ENCODE peak calls at places on chromosomes 4 and X, in four cellular contexts. S, Z, W and X are unnamed samples.

GRCh38 chr4:84529169-84529751 is 30.2 kb upstream of the NKX6-1 start:
- DNase-seq in W (no peak), S (peak), Z (no peak), X (no peak)

GRCh38 chrX:109856974-109857373 is 123.9 kb upstream of the ACSL4 start:
- DNase-seq in S (peak), W (no peak), Z (no peak), X (no peak)

GRCh38 chr4:86400216-86400615 is 40.4 kb upstream of the MAPK10 start:
- DNase-seq in Z (no peak), S (no peak), W (no peak), X (no peak)

GRCh38 chrX:23726196-23726595 is 16.9 kb downstream of the ACOT9 start:
- DNase-seq in Z (no peak), S (no peak), W (no peak), X (no peak)

GRCh38 chr4:94516067-94516466 is 64.3 kb downstream of the PDLIM5 start:
- DNase-seq in W (no peak), Z (peak), S (no peak), X (no peak)

GRCh38 chr4:147975902-147976301 is 244.0 kb downstream of the ARHGAP10 start:
- DNase-seq in S (no peak), Z (no peak), W (no peak), X (no peak)

GRCh38 chr4:2806392-2807355 is 13.8 kb downstream of the SH3BP2 start:
- DNase-seq in W (no peak), Z (peak), S (no peak), X (peak)

GRCh38 chr4:41889328-41889727 is 45.9 kb upstream of the TMEM33 start:
- DNase-seq in S (no peak), Z (no peak), W (no peak), X (no peak)

GRCh38 chr4:78100060-78100459 is 42.9 kb downstream of the FRAS1 start:
- DNase-seq in W (no peak), S (no peak), Z (peak), X (no peak)

GRCh38 chr4:67684839-67685531 is 16.0 kb downstream of the UBA6 start:
- DNase-seq in W (no peak), S (no peak), Z (peak), X (no peak)

GRCh38 chr4:11623726-11624037 is 195.0 kb upstream of the HS3ST1 start:
- DNase-seq in W (no peak), S (peak), Z (no peak), X (no peak)

GRCh38 chr4:174828845-174829701 is at the start of gene GLRA3:
- DNase-seq in S (peak), Z (no peak), W (no peak), X (no peak)

GRCh38 chrX:118963159-118963558 is 11.3 kb upstream of the LONRF3 start:
- DNase-seq in W (no peak), S (no peak), Z (no peak), X (no peak)

GRCh38 chr4:4625488-4625887 is 83.6 kb upstream of the STX18 start:
- DNase-seq in S (no peak), W (no peak), Z (peak), X (no peak)

GRCh38 chrX:149487292-149487691 is 17.8 kb downstream of the IDS start:
- DNase-seq in Z (no peak), W (no peak), S (no peak), X (no peak)

GRCh38 chr4:128286474-128287158 is 997 bp downstream of the PGRMC2 start:
- DNase-seq in S (peak), W (peak), Z (no peak), X (no peak)

GRCh38 chr4:37873383-37873782 is 17.5 kb upstream of the TBC1D1 start:
- DNase-seq in Z (peak), W (no peak), S (no peak), X (no peak)

GRCh38 chr4:142645478-142646108 is 200.5 kb downstream of the INPP4B start:
- DNase-seq in S (peak), W (no peak), Z (no peak), X (no peak)

GRCh38 chr4:184097240-184097619 is 120.4 kb downstream of the ENPP6 start:
- DNase-seq in Z (no peak), S (no peak), W (no peak), X (peak)

GRCh38 chrX:34918856-34919255 is 23.7 kb upstream of the FAM47B start:
- DNase-seq in Z (peak), S (no peak), W (no peak), X (no peak)

GRCh38 chr4:41661447-41662076 is 87.0 kb downstream of the PHOX2B start:
- DNase-seq in W (no peak), Z (peak), S (peak), X (peak)

GRCh38 chr4:169184236-169184635 is 86.5 kb downstream of the SH3RF1 start:
- DNase-seq in W (no peak), Z (no peak), S (no peak), X (no peak)

GRCh38 chr4:148015468-148015867 is 283.6 kb downstream of the ARHGAP10 start:
- DNase-seq in S (no peak), Z (no peak), W (no peak), X (no peak)

GRCh38 chr4:133188433-133189175 is 39.5 kb downstream of the PCDH10 start:
- DNase-seq in S (peak), W (no peak), Z (no peak), X (no peak)

GRCh38 chr4:6778435-6778834 is 4.1 kb upstream of the KIAA0232 start:
- DNase-seq in W (no peak), Z (no peak), S (no peak), X (no peak)

GRCh38 chrX:11103751-11104150 is 7.4 kb upstream of the HCCS start:
- DNase-seq in Z (no peak), S (no peak), W (no peak), X (no peak)

GRCh38 chr4:24657768-24658617 is 73.6 kb upstream of the DHX15 start:
- DNase-seq in W (no peak), Z (no peak), S (peak), X (no peak)

GRCh38 chr4:1572521-1572920 is 111.6 kb downstream of the FAM53A start:
- DNase-seq in Z (no peak), S (no peak), W (no peak), X (no peak)

GRCh38 chr4:172819353-172819752 is 349.3 kb upstream of the GALNT7 start:
- DNase-seq in S (peak), Z (no peak), W (no peak), X (no peak)

GRCh38 chrX:111131572-111131971 is 35.6 kb downstream of the PAK3 start:
- DNase-seq in W (no peak), Z (no peak), S (no peak), X (no peak)

GRCh38 chrX:47802589-47802988 is 34.1 kb upstream of the ZNF81 start:
- DNase-seq in Z (no peak), S (no peak), W (no peak), X (no peak)

GRCh38 chr4:177323416-177323815 is 13.7 kb downstream of the NEIL3 start:
- DNase-seq in W (no peak), S (no peak), Z (no peak), X (no peak)

GRCh38 chr4:183936574-183937335 is 31.6 kb downstream of the STOX2 start:
- DNase-seq in W (no peak), S (no peak), Z (no peak), X (no peak)

GRCh38 chr4:103012085-103012484 is 7.4 kb downstream of the SLC9B1 start:
- DNase-seq in S (no peak), Z (peak), W (no peak), X (no peak)